ENCODE peak calls at places on chromosomes 2 and 18, in eight cellular contexts. C is transverse colon; V is HL-60; S is foreskin keratinocyte; B is right lobe of liver; F is neural progenitor cell; R is SK-N-SH; P is CD4-positive, alpha-beta memory T cell. N is an unnamed sample.

GRCh38 chr18:36281941-36282340 is 15.6 kb upstream of the FHOD3 start:
- DNase-seq in C (no peak), V (no peak), S (no peak), B (no peak), F (no peak), R (no peak), P (no peak), N (no peak)

GRCh38 chr18:12420831-12421421 is 13.2 kb downstream of the PRELID3A start:
- DNase-seq in C (no peak), V (no peak), S (no peak), B (no peak), F (peak; percentile 90), R (peak; percentile 87), P (no peak), N (no peak)

GRCh38 chr18:2963048-2963447 is 49.9 kb downstream of the LPIN2 start:
- DNase-seq in C (no peak), V (no peak), S (no peak), B (no peak), F (no peak), R (no peak), P (peak; percentile 92), N (peak; percentile 36)

GRCh38 chr2:42567389-42567788 is 1.0 kb upstream of the MTA3 start:
- DNase-seq in C (no peak), V (no peak), S (no peak), B (no peak), F (no peak), R (no peak), P (no peak), N (no peak)

GRCh38 chr18:55763805-55764204 is 175.8 kb upstream of the TCF4 start:
- DNase-seq in C (no peak), V (no peak), S (no peak), B (no peak), F (no peak), R (peak; percentile 54), P (no peak), N (no peak)

GRCh38 chr18:39313992-39314391 is 1748.4 kb upstream of the CELF4 start:
- DNase-seq in C (no peak), V (no peak), S (no peak), B (no peak), F (no peak), R (no peak), P (no peak), N (no peak)

GRCh38 chr2:181924336-181924735 is 32.8 kb downstream of the ITPRID2 start:
- DNase-seq in C (no peak), V (no peak), S (no peak), B (no peak), F (peak; percentile 69), R (peak; percentile 15), P (no peak), N (no peak)

GRCh38 chr18:32810314-32810713 is 37.5 kb upstream of the KLHL14 start:
- DNase-seq in C (no peak), V (no peak), S (no peak), B (no peak), F (no peak), R (no peak), P (no peak), N (no peak)

GRCh38 chr2:217451634-217452033 is 551.2 kb downstream of the TNS1 start:
- DNase-seq in C (no peak), V (no peak), S (peak; percentile 18), B (no peak), F (no peak), R (no peak), P (no peak), N (no peak)

GRCh38 chr2:182415771-182416170 is 11.1 kb downstream of the PDE1A start:
- DNase-seq in C (no peak), V (no peak), S (no peak), B (no peak), F (no peak), R (no peak), P (no peak), N (no peak)

GRCh38 chr2:134155134-134155533 is 98.7 kb upstream of the MGAT5 start:
- DNase-seq in C (no peak), V (no peak), S (no peak), B (no peak), F (no peak), R (no peak), P (no peak), N (no peak)

GRCh38 chr2:224927671-224928173 is 114.5 kb downstream of the DOCK10 start:
- DNase-seq in C (peak; percentile 49), V (no peak), S (no peak), B (no peak), F (no peak), R (no peak), P (peak; percentile 92), N (peak; percentile 49)

GRCh38 chr2:47784349-47784851 is 1.5 kb downstream of the MSH6 start:
- DNase-seq in C (peak; percentile 19), V (no peak), S (no peak), B (no peak), F (peak; percentile 44), R (no peak), P (no peak), N (no peak)

GRCh38 chr2:241289597-241289996 is 25.9 kb downstream of the HDLBP start:
- DNase-seq in C (no peak), V (no peak), S (no peak), B (no peak), F (no peak), R (no peak), P (no peak), N (no peak)

GRCh38 chr2:88698498-88699233 is 7.2 kb downstream of the RPIA start:
- DNase-seq in C (peak; percentile 74), V (no peak), S (no peak), B (no peak), F (no peak), R (no peak), P (no peak), N (no peak)

GRCh38 chr2:102473020-102473419 is at the start of gene SLC9A4:
- DNase-seq in C (peak; percentile 65), V (no peak), S (peak; percentile 38), B (no peak), F (peak; percentile 54), R (peak; percentile 34), P (peak; percentile 45), N (peak; percentile 30)

GRCh38 chr2:201127570-201127969 is 11.6 kb downstream of the CFLAR start:
- DNase-seq in C (no peak), V (no peak), S (no peak), B (no peak), F (no peak), R (no peak), P (peak; percentile 75), N (no peak)

GRCh38 chr2:95346236-95346737 is 49.1 kb downstream of the KCNIP3 start:
- DNase-seq in C (peak; percentile 67), V (no peak), S (no peak), B (peak; percentile 71), F (no peak), R (peak; percentile 68), P (no peak), N (no peak)
- H3K27me3 ChIP-seq in C (peaks cover 38% of the 10 kb centered on the region), V (peaks cover 30% of the 10 kb centered on the region), S (peaks cover 4% of the 10 kb centered on the region), B (no peaks in the 10 kb centered on the region), F (peaks cover 99% of the 10 kb centered on the region), R (peaks cover 65% of the 10 kb centered on the region), P (peaks cover 4% of the 10 kb centered on the region), N (peaks cover 51% of the 10 kb centered on the region)

GRCh38 chr2:96618599-96619283 is 19.4 kb downstream of the KANSL3 start:
- DNase-seq in C (no peak), V (no peak), S (no peak), B (no peak), F (no peak), R (no peak), P (no peak), N (no peak)

GRCh38 chr2:96616128-96616527 is 22.0 kb downstream of the KANSL3 start:
- DNase-seq in C (no peak), V (no peak), S (no peak), B (no peak), F (no peak), R (no peak), P (no peak), N (no peak)

GRCh38 chr2:96617012-96617411 is 21.1 kb downstream of the KANSL3 start:
- DNase-seq in C (no peak), V (no peak), S (no peak), B (no peak), F (no peak), R (no peak), P (no peak), N (no peak)

DNA sequence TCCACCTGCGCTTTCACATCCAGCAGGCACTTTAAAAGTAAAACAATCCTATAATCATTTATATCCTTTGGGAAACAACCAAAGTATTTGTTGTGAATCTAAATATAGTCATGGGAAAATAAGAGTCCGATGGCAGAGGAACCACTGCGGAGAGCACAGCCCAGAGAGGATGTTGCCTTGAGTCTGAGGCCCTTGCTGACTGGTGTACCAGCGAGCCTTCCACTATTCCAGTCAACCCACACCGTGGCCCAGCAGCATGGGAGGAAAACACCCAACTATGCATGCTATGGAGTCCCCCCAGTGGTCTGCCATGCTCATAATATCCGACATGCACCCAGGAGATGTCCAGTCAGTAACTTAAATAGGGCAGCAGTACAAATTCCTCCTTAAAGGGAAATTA is 21.6 kb downstream of the KANSL3 start:
- DNase-seq in C (no peak), V (no peak), S (no peak), B (no peak), F (no peak), R (no peak), P (no peak), N (no peak)
- H3K27ac ChIP-seq in C (no peak overlapping the region), V (no peak overlapping the region), S (no peak overlapping the region), B (no peak overlapping the region), F (no peak overlapping the region), R (no peak overlapping the region), P (no peak overlapping the region), N (no peak overlapping the region)

DNA sequence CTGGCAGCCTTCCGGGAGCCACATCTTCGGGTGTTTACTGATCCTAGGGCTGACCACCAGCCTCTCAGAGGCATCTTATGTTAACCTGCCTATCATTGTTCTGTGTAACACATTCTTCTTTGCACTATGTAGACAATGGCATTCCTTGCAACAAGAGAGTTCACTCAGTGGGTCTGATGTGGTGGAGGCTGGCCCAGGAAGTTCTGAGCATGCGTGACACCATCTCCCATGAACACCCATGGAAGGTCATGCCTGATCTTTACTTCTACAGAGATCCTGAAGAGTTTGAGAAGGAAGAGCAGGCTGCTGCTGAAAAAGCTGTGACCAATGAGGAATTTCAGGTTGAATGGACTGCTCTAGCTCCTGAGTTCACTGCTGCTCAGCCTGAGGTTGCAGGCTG is 15.3 kb upstream of the ALMS1 start:
- DNase-seq in C (no peak), V (no peak), S (no peak), B (no peak), F (peak; percentile 4), R (no peak), P (no peak), N (no peak)
- H3K27me3 ChIP-seq in C (peaks cover 4% of the 10 kb centered on the region), V (peaks cover 2% of the 10 kb centered on the region), S (peaks cover 38% of the 10 kb centered on the region), B (no peaks in the 10 kb centered on the region), F (peaks cover 21% of the 10 kb centered on the region), R (peaks cover 5% of the 10 kb centered on the region), P (no peaks in the 10 kb centered on the region), N (peaks cover 11% of the 10 kb centered on the region)

GRCh38 chr2:199764273-199764800 is 86.7 kb downstream of the FTCDNL1 start:
- DNase-seq in C (no peak), V (no peak), S (no peak), B (no peak), F (no peak), R (no peak), P (no peak), N (no peak)
- H3K27ac ChIP-seq in C (no peak overlapping the region), V (no peak overlapping the region), S (no peak overlapping the region), B (no peak overlapping the region), F (no peak overlapping the region), R (no peak overlapping the region), P (no peak overlapping the region), N (no peak overlapping the region)

GRCh38 chr2:118815731-118816130 is 31.7 kb downstream of the EN1 start:
- DNase-seq in C (no peak), V (no peak), S (no peak), B (no peak), F (no peak), R (no peak), P (no peak), N (no peak)
- H3K27me3 ChIP-seq in C (peaks cover 73% of the 10 kb centered on the region), V (peaks cover 11% of the 10 kb centered on the region), S (peaks cover 21% of the 10 kb centered on the region), B (no peaks in the 10 kb centered on the region), F (peaks cover 82% of the 10 kb centered on the region), R (peaks cover 19% of the 10 kb centered on the region), P (peaks cover 6% of the 10 kb centered on the region), N (peaks cover 60% of the 10 kb centered on the region)

N was measured in CD4-positive, alpha-beta T cell.